ENCODE peak calls at places on chromosomes 12 and 14, in four cellular contexts. M is cardiac muscle cell, K is right cardiac atrium, U is A549. A is an unnamed sample. For H3K4me1, the result is how much of the 10 kb centered on the place peaks cover.

GRCh38 chr12:49819786-49820185 is 8.4 kb downstream of the NCKAP5L start:
- DNase-seq in M (no peak), K (no peak), U (no peak), A (no peak)

GRCh38 chr12:70040141-70040540 is 203.1 kb upstream of the CNOT2 start:
- DNase-seq in M (peak), K (no peak), U (no peak), A (no peak)

GRCh38 chr14:100078997-100079561 is 13.9 kb downstream of the EVL start:
- DNase-seq in M (peak), K (peak), U (no peak), A (no peak)

GRCh38 chr12:114701104-114701414 is 17.1 kb upstream of the TBX3 start:
- DNase-seq in M (no peak), K (no peak), U (no peak), A (no peak)

GRCh38 chr12:116924558-116925453 is 14.1 kb downstream of the FBXW8 start:
- DNase-seq in M (peak), K (no peak), U (peak), A (no peak)

GRCh38 chr12:76529226-76529918 is 30.2 kb downstream of the OSBPL8 start:
- DNase-seq in M (peak), K (no peak), U (peak), A (no peak)

GRCh38 chr12:67891566-67891965 is 97.7 kb upstream of the IFNG-AS1 start:
- DNase-seq in M (no peak), K (no peak), U (no peak), A (no peak)

GRCh38 chr12:122843472-122843871 is 8.2 kb downstream of the HIP1R start:
- DNase-seq in M (no peak), K (no peak), U (no peak), A (no peak)

GRCh38 chr12:11970155-11970520 is 100.6 kb upstream of the BCL2L14 start:
- DNase-seq in M (no peak), K (no peak), U (no peak), A (no peak)

GRCh38 chr14:63504628-63505027 is 38.5 kb downstream of the PPP2R5E start:
- DNase-seq in M (no peak), K (no peak), U (peak), A (no peak)

GRCh38 chr14:105197274-105197673 is 16.2 kb upstream of the NUDT14 start:
- DNase-seq in M (peak), K (peak), U (peak), A (no peak)

GRCh38 chr12:92096346-92097136 is 49.1 kb downstream of the BTG1 start:
- DNase-seq in M (no peak), K (no peak), U (no peak), A (no peak)

DNA sequence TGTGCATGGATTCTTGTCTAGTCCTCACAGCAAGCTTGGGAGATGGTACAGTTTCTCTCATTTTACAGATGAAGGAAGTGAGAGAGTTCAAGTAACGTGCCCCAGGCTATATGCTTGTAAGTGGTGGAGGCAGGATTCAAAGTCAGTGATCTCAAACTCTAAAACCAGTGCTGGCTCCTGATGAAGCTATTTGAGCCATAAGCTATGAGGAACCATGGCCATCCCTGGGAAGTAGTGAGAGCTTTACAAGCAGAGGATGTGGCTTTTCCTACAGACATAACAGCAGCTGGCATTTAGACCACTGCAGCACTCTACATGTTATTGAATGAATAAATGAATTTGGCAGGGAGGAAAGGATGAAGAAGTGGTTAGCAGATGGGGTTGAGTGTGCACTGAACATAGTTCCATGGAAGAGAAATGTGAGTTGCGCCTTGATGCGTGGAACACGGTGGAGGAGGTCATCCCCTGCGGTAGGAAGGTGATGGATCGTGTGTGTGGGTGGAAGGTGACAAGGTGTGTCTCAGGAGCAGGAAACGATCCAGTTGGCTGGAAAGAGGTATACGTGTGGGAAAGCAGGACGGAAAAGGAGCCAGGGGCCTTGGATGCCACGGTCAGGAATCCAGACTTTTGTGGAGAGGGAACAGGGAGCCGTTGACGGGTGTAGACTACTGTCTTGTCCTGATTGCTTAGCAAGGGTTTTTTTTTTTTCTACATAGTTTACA is 65.2 kb downstream of the RFX4 start:
- DNase-seq in M (no peak), K (no peak), U (no peak), A (no peak)
- H3K4me1 ChIP-seq in M (under half), K (under half), U (under half), A (under half)

DNA sequence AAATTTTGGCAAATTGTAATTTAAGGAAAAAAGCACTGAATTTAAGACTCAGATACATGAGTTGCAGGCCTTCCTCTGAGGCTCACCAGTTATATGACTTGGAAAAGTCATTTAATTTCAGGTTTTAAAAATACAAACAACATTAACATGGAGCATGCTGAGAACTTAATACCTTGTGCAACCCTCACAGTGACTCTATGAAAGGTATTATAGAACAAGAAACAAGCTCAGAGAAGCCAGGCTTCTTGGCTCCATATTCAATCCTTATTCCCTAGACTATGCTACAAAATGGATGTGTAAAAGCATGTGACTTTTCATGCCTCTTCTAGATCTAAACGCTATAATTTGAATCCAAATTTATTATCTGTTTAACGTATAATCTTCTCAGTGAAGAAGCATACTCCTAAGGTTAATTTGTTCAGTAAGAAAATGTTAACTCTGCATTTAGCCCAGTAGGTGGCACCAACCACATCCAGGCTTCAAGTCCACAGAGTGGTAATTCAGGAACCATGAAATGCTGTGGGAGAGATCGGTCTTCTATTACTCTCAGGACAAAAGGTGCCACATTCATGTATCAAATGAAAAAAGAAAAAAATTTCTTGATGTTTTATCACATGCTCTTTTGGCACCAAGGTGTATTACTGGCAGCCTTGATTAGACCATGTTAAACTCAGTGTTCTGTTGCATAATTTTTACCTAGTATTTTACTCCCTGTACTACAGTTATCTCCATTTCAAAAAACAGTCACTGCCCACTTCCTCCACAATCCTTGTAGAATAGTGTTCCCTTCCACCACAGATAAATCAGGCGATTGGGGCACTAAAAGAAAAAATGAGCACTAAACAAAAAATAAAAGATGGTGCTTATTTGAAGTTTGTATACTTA is 9.3 kb downstream of the CCDC196 start:
- DNase-seq in M (peak), K (no peak), U (peak), A (no peak)
- H3K27ac ChIP-seq in M (no peak), K (no peak), U (no peak), A (no peak)

GRCh38 chr14:31026076-31026394 is at the start of gene STRN3:
- DNase-seq in M (no peak), K (no peak), U (no peak), A (no peak)
- H3K4me3 ChIP-seq in M (peak), K (peak), U (peak), A (peak)

GRCh38 chr14:75443203-75443969 is 15.6 kb downstream of the JDP2 start:
- DNase-seq in M (no peak), K (no peak), U (no peak), A (no peak)
- H3K4me1 ChIP-seq in M (under half), K (under half), U (under half), A (under half)

GRCh38 chr12:56308714-56309113 is 7.1 kb downstream of the CNPY2 start:
- DNase-seq in M (no peak), K (no peak), U (no peak), A (no peak)

GRCh38 chr12:56311003-56311402 is 4.8 kb downstream of the CNPY2 start:
- DNase-seq in M (no peak), K (no peak), U (no peak), A (no peak)

GRCh38 chr12:56304276-56304675 is 4.1 kb upstream of the CS start:
- DNase-seq in M (no peak), K (no peak), U (no peak), A (no peak)

DNA sequence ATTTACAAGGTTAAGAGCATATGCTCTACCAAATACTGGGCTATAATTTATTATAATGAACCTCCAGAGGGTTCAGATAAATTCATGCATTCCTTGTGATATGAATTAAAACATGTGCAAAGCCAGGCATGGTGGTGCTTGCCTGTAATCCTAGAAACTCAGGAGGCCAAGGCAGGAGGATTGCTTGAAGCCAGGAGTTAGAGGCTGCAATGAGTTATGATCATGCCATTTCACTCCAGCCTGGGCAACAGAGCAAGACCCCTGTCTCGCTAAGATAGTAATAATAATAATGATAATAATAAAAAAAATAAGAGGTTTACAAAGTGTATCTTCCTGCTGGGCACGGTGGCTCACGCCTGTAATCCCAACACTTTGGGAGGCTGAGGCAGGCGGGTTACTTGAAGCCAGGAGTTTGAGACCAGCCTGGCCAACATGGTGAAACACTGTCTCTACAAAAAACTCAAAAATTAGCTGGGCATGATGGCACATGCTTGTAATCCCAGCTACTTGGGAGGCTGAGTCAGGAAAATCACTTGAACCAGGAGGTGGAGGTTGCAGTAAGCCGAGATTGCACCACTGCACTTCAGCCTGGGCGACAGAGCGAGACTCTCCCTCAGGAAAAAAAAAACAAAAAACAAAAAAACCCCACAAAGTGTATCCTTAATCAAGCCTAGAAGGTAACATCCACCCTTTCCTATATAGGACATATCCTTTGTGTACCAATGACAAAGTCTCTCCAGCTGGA is 7.3 kb upstream of the CS start:
- DNase-seq in M (no peak), K (no peak), U (no peak), A (no peak)
- H3K27ac ChIP-seq in M (no peak), K (no peak), U (no peak), A (no peak)

A was measured in thoracic aorta.